ENCODE peak calls at places on chromosomes 13 and 19, in five cellular contexts. One of them, this sample, is unnamed. For H3K4me1, the result is how much of the 10 kb centered on the place peaks cover.

GRCh38 chr19:50233308-50233910 is 30.0 kb downstream of the MYH14 start:
- DNase-seq in upper lobe of left lung: no peak
- DNase-seq in IMR-90: no peak
- DNase-seq in Peyer's patch: no peak
- DNase-seq in psoas muscle: no peak
- DNase-seq in this sample: no peak

GRCh38 chr13:39273953-39274352 is 235.7 kb downstream of the NHLRC3 start:
- DNase-seq in psoas muscle: no peak
- DNase-seq in upper lobe of left lung: no peak
- DNase-seq in Peyer's patch: no peak
- DNase-seq in IMR-90: no peak
- DNase-seq in this sample: no peak

GRCh38 chr13:76293751-76294150 is 592.5 kb downstream of the KCTD12 start:
- DNase-seq in upper lobe of left lung: no peak
- DNase-seq in IMR-90: no peak
- DNase-seq in Peyer's patch: no peak
- DNase-seq in psoas muscle: no peak
- DNase-seq in this sample: no peak

GRCh38 chr19:18464646-18465045 is 26.7 kb upstream of the ISYNA1 start:
- DNase-seq in IMR-90: peak
- DNase-seq in upper lobe of left lung: no peak
- DNase-seq in Peyer's patch: peak
- DNase-seq in psoas muscle: peak
- DNase-seq in this sample: no peak

GRCh38 chr13:27131202-27131623 is 40.4 kb downstream of the USP12 start:
- DNase-seq in upper lobe of left lung: no peak
- DNase-seq in psoas muscle: no peak
- DNase-seq in Peyer's patch: peak
- DNase-seq in IMR-90: peak
- DNase-seq in this sample: peak

GRCh38 chr19:9847087-9847671 is 12.1 kb downstream of the PIN1 start:
- DNase-seq in Peyer's patch: peak
- DNase-seq in IMR-90: peak
- DNase-seq in upper lobe of left lung: peak
- DNase-seq in psoas muscle: peak
- DNase-seq in this sample: peak

GRCh38 chr19:43439183-43440063 is 24.7 kb downstream of the TEX101 start:
- DNase-seq in psoas muscle: no peak
- DNase-seq in upper lobe of left lung: no peak
- DNase-seq in IMR-90: no peak
- DNase-seq in Peyer's patch: peak
- DNase-seq in this sample: peak

GRCh38 chr13:28052945-28053344 is 47.4 kb downstream of the FLT3 start:
- DNase-seq in upper lobe of left lung: no peak
- DNase-seq in psoas muscle: no peak
- DNase-seq in IMR-90: peak
- DNase-seq in Peyer's patch: no peak
- DNase-seq in this sample: no peak

GRCh38 chr19:590396-590745 is 690 bp downstream of the HCN2 start:
- DNase-seq in Peyer's patch: no peak
- DNase-seq in IMR-90: peak
- DNase-seq in psoas muscle: no peak
- DNase-seq in upper lobe of left lung: peak
- DNase-seq in this sample: no peak

GRCh38 chr13:94345374-94346195 is 133.9 kb downstream of the DCT start:
- DNase-seq in upper lobe of left lung: no peak
- DNase-seq in Peyer's patch: no peak
- DNase-seq in psoas muscle: no peak
- DNase-seq in IMR-90: peak
- DNase-seq in this sample: peak

GRCh38 chr13:110119943-110120905 is 186.7 kb downstream of the COL4A1 start:
- DNase-seq in Peyer's patch: no peak
- DNase-seq in IMR-90: peak
- DNase-seq in upper lobe of left lung: no peak
- DNase-seq in psoas muscle: no peak
- DNase-seq in this sample: no peak

GRCh38 chr13:27442797-27443196 is 7.6 kb downstream of the MTIF3 start:
- DNase-seq in Peyer's patch: peak
- DNase-seq in psoas muscle: no peak
- DNase-seq in IMR-90: no peak
- DNase-seq in upper lobe of left lung: no peak
- DNase-seq in this sample: no peak

GRCh38 chr13:36981156-36981743 is 17.9 kb downstream of the ALG5 start:
- DNase-seq in IMR-90: peak
- DNase-seq in Peyer's patch: no peak
- DNase-seq in upper lobe of left lung: no peak
- DNase-seq in psoas muscle: no peak
- DNase-seq in this sample: no peak

GRCh38 chr19:30046522-30046921 is 104.5 kb downstream of the URI1 start:
- DNase-seq in IMR-90: peak
- DNase-seq in psoas muscle: no peak
- DNase-seq in upper lobe of left lung: no peak
- DNase-seq in Peyer's patch: no peak
- DNase-seq in this sample: no peak

GRCh38 chr19:903266-903797 is 9.7 kb downstream of the R3HDM4 start:
- DNase-seq in IMR-90: peak
- DNase-seq in upper lobe of left lung: peak
- DNase-seq in psoas muscle: no peak
- DNase-seq in Peyer's patch: no peak
- DNase-seq in this sample: no peak

GRCh38 chr13:109881961-109882558 is 95.7 kb upstream of the IRS2 start:
- DNase-seq in upper lobe of left lung: no peak
- DNase-seq in Peyer's patch: no peak
- DNase-seq in IMR-90: no peak
- DNase-seq in psoas muscle: no peak
- DNase-seq in this sample: no peak

GRCh38 chr19:33125929-33126388 is 6.0 kb upstream of the WDR88 start:
- DNase-seq in IMR-90: peak
- DNase-seq in psoas muscle: no peak
- DNase-seq in Peyer's patch: peak
- DNase-seq in upper lobe of left lung: no peak
- DNase-seq in this sample: peak

GRCh38 chr13:26957163-26957562 is 196.6 kb upstream of the GPR12 start:
- DNase-seq in IMR-90: no peak
- DNase-seq in psoas muscle: no peak
- DNase-seq in upper lobe of left lung: no peak
- DNase-seq in Peyer's patch: no peak
- DNase-seq in this sample: no peak

GRCh38 chr13:57409121-57409520 is 222.4 kb upstream of the PCDH17 start:
- DNase-seq in upper lobe of left lung: no peak
- DNase-seq in psoas muscle: no peak
- DNase-seq in Peyer's patch: no peak
- DNase-seq in IMR-90: no peak
- DNase-seq in this sample: no peak

GRCh38 chr19:11160119-11160768 is 4.7 kb upstream of the SPC24 start:
- DNase-seq in psoas muscle: no peak
- DNase-seq in Peyer's patch: no peak
- DNase-seq in upper lobe of left lung: no peak
- DNase-seq in IMR-90: peak
- DNase-seq in this sample: no peak

GRCh38 chr13:100512422-100512821 is 76.2 kb downstream of the GGACT start:
- DNase-seq in IMR-90: peak
- DNase-seq in Peyer's patch: no peak
- DNase-seq in upper lobe of left lung: no peak
- DNase-seq in psoas muscle: no peak
- DNase-seq in this sample: no peak

GRCh38 chr13:100274942-100275506 is 186.1 kb downstream of the PCCA start:
- DNase-seq in upper lobe of left lung: no peak
- DNase-seq in IMR-90: peak
- DNase-seq in psoas muscle: no peak
- DNase-seq in Peyer's patch: no peak
- DNase-seq in this sample: no peak

GRCh38 chr13:47216176-47216822 is 319.4 kb upstream of the HTR2A start:
- DNase-seq in upper lobe of left lung: no peak
- DNase-seq in IMR-90: peak
- DNase-seq in psoas muscle: no peak
- DNase-seq in Peyer's patch: no peak
- DNase-seq in this sample: no peak

GRCh38 chr13:30895773-30896172 is 10.3 kb upstream of the MEDAG start:
- DNase-seq in psoas muscle: peak
- DNase-seq in IMR-90: peak
- DNase-seq in upper lobe of left lung: no peak
- DNase-seq in Peyer's patch: no peak
- DNase-seq in this sample: no peak

GRCh38 chr19:19463348-19464117 is 51.8 kb downstream of the TSSK6 start:
- DNase-seq in upper lobe of left lung: no peak
- DNase-seq in psoas muscle: peak
- DNase-seq in Peyer's patch: no peak
- DNase-seq in IMR-90: peak
- DNase-seq in this sample: no peak

GRCh38 chr19:50331187-50332013 is 2.2 kb upstream of the KCNC3 start:
- DNase-seq in upper lobe of left lung: no peak
- DNase-seq in Peyer's patch: no peak
- DNase-seq in IMR-90: no peak
- DNase-seq in psoas muscle: no peak
- DNase-seq in this sample: no peak

GRCh38 chr19:4970558-4971423 is 1.9 kb downstream of the KDM4B start:
- DNase-seq in psoas muscle: no peak
- DNase-seq in Peyer's patch: no peak
- DNase-seq in IMR-90: no peak
- DNase-seq in upper lobe of left lung: peak
- DNase-seq in this sample: peak

GRCh38 chr19:4971424-4971793 is 2.5 kb downstream of the KDM4B start:
- DNase-seq in Peyer's patch: peak
- DNase-seq in psoas muscle: no peak
- DNase-seq in upper lobe of left lung: no peak
- DNase-seq in IMR-90: no peak
- DNase-seq in this sample: peak

GRCh38 chr19:4974855-4975469 is 6.0 kb downstream of the KDM4B start:
- DNase-seq in upper lobe of left lung: no peak
- DNase-seq in IMR-90: no peak
- DNase-seq in Peyer's patch: no peak
- DNase-seq in psoas muscle: no peak
- DNase-seq in this sample: no peak

GRCh38 chr19:4971816-4972495 is 3.0 kb downstream of the KDM4B start:
- DNase-seq in psoas muscle: no peak
- DNase-seq in Peyer's patch: no peak
- DNase-seq in IMR-90: no peak
- DNase-seq in upper lobe of left lung: no peak
- DNase-seq in this sample: no peak

GRCh38 chr19:4972509-4973230 is 3.8 kb downstream of the KDM4B start:
- DNase-seq in Peyer's patch: no peak
- DNase-seq in upper lobe of left lung: no peak
- DNase-seq in IMR-90: peak
- DNase-seq in psoas muscle: no peak
- DNase-seq in this sample: no peak
- H3K27ac ChIP-seq in Peyer's patch: no peak
- H3K27ac ChIP-seq in upper lobe of left lung: no peak
- H3K27ac ChIP-seq in IMR-90: peak
- H3K27ac ChIP-seq in psoas muscle: peak
- H3K27ac ChIP-seq in this sample: no peak

GRCh38 chr19:17205237-17206140 is 9.7 kb upstream of the USE1 start:
- DNase-seq in upper lobe of left lung: no peak
- DNase-seq in psoas muscle: no peak
- DNase-seq in Peyer's patch: peak
- DNase-seq in IMR-90: peak
- DNase-seq in this sample: peak
- H3K4me1 ChIP-seq in upper lobe of left lung: under half
- H3K4me1 ChIP-seq in psoas muscle: under half
- H3K4me1 ChIP-seq in Peyer's patch: under half
- H3K4me1 ChIP-seq in IMR-90: under half
- H3K4me1 ChIP-seq in this sample: under half

GRCh38 chr19:7636691-7637373 is at the start of gene STXBP2:
- DNase-seq in upper lobe of left lung: peak
- DNase-seq in IMR-90: no peak
- DNase-seq in psoas muscle: peak
- DNase-seq in Peyer's patch: peak
- DNase-seq in this sample: peak

GRCh38 chr19:7636317-7636690 is 606 bp upstream of the STXBP2 start:
- DNase-seq in upper lobe of left lung: no peak
- DNase-seq in psoas muscle: no peak
- DNase-seq in Peyer's patch: no peak
- DNase-seq in IMR-90: no peak
- DNase-seq in this sample: peak

GRCh38 chr19:7638802-7639465 is 2.0 kb downstream of the STXBP2 start:
- DNase-seq in Peyer's patch: no peak
- DNase-seq in psoas muscle: no peak
- DNase-seq in upper lobe of left lung: no peak
- DNase-seq in IMR-90: no peak
- DNase-seq in this sample: peak

GRCh38 chr19:7635670-7636069 is 1.2 kb upstream of the STXBP2 start:
- DNase-seq in Peyer's patch: no peak
- DNase-seq in IMR-90: no peak
- DNase-seq in psoas muscle: no peak
- DNase-seq in upper lobe of left lung: no peak
- DNase-seq in this sample: no peak

GRCh38 chr19:7637374-7638256 is 705 bp downstream of the STXBP2 start:
- DNase-seq in Peyer's patch: peak
- DNase-seq in IMR-90: no peak
- DNase-seq in upper lobe of left lung: peak
- DNase-seq in psoas muscle: peak
- DNase-seq in this sample: peak
- H3K27ac ChIP-seq in Peyer's patch: peak
- H3K27ac ChIP-seq in IMR-90: no peak
- H3K27ac ChIP-seq in upper lobe of left lung: peak
- H3K27ac ChIP-seq in psoas muscle: peak
- H3K27ac ChIP-seq in this sample: peak

GRCh38 chr13:51416107-51416506 is 36.7 kb downstream of the INTS6 start:
- DNase-seq in IMR-90: no peak
- DNase-seq in upper lobe of left lung: no peak
- DNase-seq in psoas muscle: no peak
- DNase-seq in Peyer's patch: no peak
- DNase-seq in this sample: no peak

GRCh38 chr13:51420681-51421476 is 32.0 kb downstream of the INTS6 start:
- DNase-seq in psoas muscle: no peak
- DNase-seq in upper lobe of left lung: no peak
- DNase-seq in Peyer's patch: no peak
- DNase-seq in IMR-90: no peak
- DNase-seq in this sample: no peak

GRCh38 chr13:51422484-51422883 is 30.4 kb downstream of the INTS6 start:
- DNase-seq in IMR-90: no peak
- DNase-seq in upper lobe of left lung: no peak
- DNase-seq in Peyer's patch: no peak
- DNase-seq in psoas muscle: no peak
- DNase-seq in this sample: no peak

GRCh38 chr13:51417716-51418115 is 35.1 kb downstream of the INTS6 start:
- DNase-seq in psoas muscle: no peak
- DNase-seq in IMR-90: no peak
- DNase-seq in upper lobe of left lung: no peak
- DNase-seq in Peyer's patch: no peak
- DNase-seq in this sample: no peak

DNA sequence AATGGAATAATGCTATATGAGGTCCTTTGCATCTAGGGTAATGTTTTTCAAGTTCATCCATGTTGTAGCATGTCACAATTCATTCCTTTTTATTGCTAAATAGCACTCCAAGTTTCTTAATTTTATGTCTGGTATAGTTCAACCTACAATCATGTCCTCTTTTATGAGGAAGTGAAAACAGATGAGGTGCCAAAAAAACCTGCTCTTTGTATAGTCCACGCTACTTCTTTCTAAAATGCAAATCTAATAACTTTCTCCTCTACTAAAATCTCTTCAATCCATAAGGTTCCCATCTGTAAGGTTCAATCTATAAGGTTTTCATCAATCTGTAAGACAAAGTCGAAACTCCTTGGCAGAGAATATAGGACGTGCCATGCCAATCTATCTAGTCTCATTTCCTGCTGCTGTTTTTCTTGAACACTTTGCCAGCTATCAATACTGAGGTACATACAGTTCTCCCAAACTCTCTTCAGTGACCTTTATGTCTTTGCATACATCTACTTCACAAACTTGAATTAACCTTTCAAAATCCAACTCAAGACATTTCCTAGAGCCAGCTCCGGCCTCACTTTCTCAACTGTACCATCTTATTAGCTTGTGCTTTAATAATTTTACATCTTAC is 33.7 kb downstream of the INTS6 start:
- DNase-seq in IMR-90: no peak
- DNase-seq in Peyer's patch: no peak
- DNase-seq in psoas muscle: no peak
- DNase-seq in upper lobe of left lung: no peak
- DNase-seq in this sample: no peak
- H3K4me1 ChIP-seq in IMR-90: under half
- H3K4me1 ChIP-seq in Peyer's patch: under half
- H3K4me1 ChIP-seq in psoas muscle: under half
- H3K4me1 ChIP-seq in upper lobe of left lung: under half
- H3K4me1 ChIP-seq in this sample: under half

This sample was measured in CD4-positive, alpha-beta memory T cell.